ENCODE peak calls at places on chromosome 4, in ten cellular contexts. One of them, this sample, is unnamed.

GRCh38 chr4:53498712-53499111 is 92.6 kb downstream of the LNX1 start:
- DNase-seq in activated CD8-positive, alpha-beta memory T cell treated with anti-CD3 and anti-CD28 coated beads, Interleukin-2, amount 50 U/mL, for 48 hours: no peak
- DNase-seq in stimulated activated CD8-positive, alpha-beta memory T cell treated with anti-CD3 and anti-CD28 coated beads, Interleukin-7, amount 100 ng/mL, for 4 hours: no peak
- DNase-seq in activated naive CD4-positive, alpha-beta T cell treated with anti-CD3 and anti-CD28 coated beads, Interleukin-2, amount 10 ng/mL, durations not matched to agents 7 days and 5 days: no peak
- DNase-seq in cardiac muscle cell: no peak
- DNase-seq in colonic mucosa: no peak
- DNase-seq in right cardiac atrium: no peak
- DNase-seq in endothelial cell: no peak
- DNase-seq in GM04503: no peak
- DNase-seq in SK-MEL-5: no peak
- DNase-seq in this sample: no peak

GRCh38 chr4:26406346-26406975 is 83.8 kb downstream of the CCKAR start:
- DNase-seq in activated CD8-positive, alpha-beta memory T cell treated with anti-CD3 and anti-CD28 coated beads, Interleukin-2, amount 50 U/mL, for 48 hours: no peak
- DNase-seq in stimulated activated CD8-positive, alpha-beta memory T cell treated with anti-CD3 and anti-CD28 coated beads, Interleukin-7, amount 100 ng/mL, for 4 hours: no peak
- DNase-seq in activated naive CD4-positive, alpha-beta T cell treated with anti-CD3 and anti-CD28 coated beads, Interleukin-2, amount 10 ng/mL, durations not matched to agents 7 days and 5 days: no peak
- DNase-seq in cardiac muscle cell: no peak
- DNase-seq in colonic mucosa: no peak
- DNase-seq in right cardiac atrium: no peak
- DNase-seq in endothelial cell: no peak
- DNase-seq in GM04503: no peak
- DNase-seq in SK-MEL-5: no peak
- DNase-seq in this sample: no peak

GRCh38 chr4:88802138-88802537 is 104.5 kb upstream of the NAP1L5 start:
- DNase-seq in activated CD8-positive, alpha-beta memory T cell treated with anti-CD3 and anti-CD28 coated beads, Interleukin-2, amount 50 U/mL, for 48 hours: no peak
- DNase-seq in stimulated activated CD8-positive, alpha-beta memory T cell treated with anti-CD3 and anti-CD28 coated beads, Interleukin-7, amount 100 ng/mL, for 4 hours: no peak
- DNase-seq in activated naive CD4-positive, alpha-beta T cell treated with anti-CD3 and anti-CD28 coated beads, Interleukin-2, amount 10 ng/mL, durations not matched to agents 7 days and 5 days: no peak
- DNase-seq in cardiac muscle cell: no peak
- DNase-seq in colonic mucosa: no peak
- DNase-seq in right cardiac atrium: no peak
- DNase-seq in endothelial cell: no peak
- DNase-seq in GM04503: no peak
- DNase-seq in SK-MEL-5: no peak
- DNase-seq in this sample: no peak

GRCh38 chr4:74682567-74683359 is 111.6 kb downstream of the BTC start:
- DNase-seq in activated CD8-positive, alpha-beta memory T cell treated with anti-CD3 and anti-CD28 coated beads, Interleukin-2, amount 50 U/mL, for 48 hours: no peak
- DNase-seq in stimulated activated CD8-positive, alpha-beta memory T cell treated with anti-CD3 and anti-CD28 coated beads, Interleukin-7, amount 100 ng/mL, for 4 hours: no peak
- DNase-seq in activated naive CD4-positive, alpha-beta T cell treated with anti-CD3 and anti-CD28 coated beads, Interleukin-2, amount 10 ng/mL, durations not matched to agents 7 days and 5 days: no peak
- DNase-seq in cardiac muscle cell: peak
- DNase-seq in colonic mucosa: no peak
- DNase-seq in right cardiac atrium: no peak
- DNase-seq in endothelial cell: no peak
- DNase-seq in GM04503: peak
- DNase-seq in SK-MEL-5: peak
- DNase-seq in this sample: no peak

GRCh38 chr4:183241771-183242170 is 78.3 kb downstream of the CLDN22 start:
- DNase-seq in activated CD8-positive, alpha-beta memory T cell treated with anti-CD3 and anti-CD28 coated beads, Interleukin-2, amount 50 U/mL, for 48 hours: no peak
- DNase-seq in stimulated activated CD8-positive, alpha-beta memory T cell treated with anti-CD3 and anti-CD28 coated beads, Interleukin-7, amount 100 ng/mL, for 4 hours: no peak
- DNase-seq in activated naive CD4-positive, alpha-beta T cell treated with anti-CD3 and anti-CD28 coated beads, Interleukin-2, amount 10 ng/mL, durations not matched to agents 7 days and 5 days: no peak
- DNase-seq in cardiac muscle cell: peak
- DNase-seq in colonic mucosa: no peak
- DNase-seq in right cardiac atrium: no peak
- DNase-seq in endothelial cell: no peak
- DNase-seq in GM04503: no peak
- DNase-seq in SK-MEL-5: peak
- DNase-seq in this sample: no peak

GRCh38 chr4:100208964-100209363 is 18.7 kb upstream of the DDIT4L start:
- DNase-seq in activated CD8-positive, alpha-beta memory T cell treated with anti-CD3 and anti-CD28 coated beads, Interleukin-2, amount 50 U/mL, for 48 hours: no peak
- DNase-seq in stimulated activated CD8-positive, alpha-beta memory T cell treated with anti-CD3 and anti-CD28 coated beads, Interleukin-7, amount 100 ng/mL, for 4 hours: no peak
- DNase-seq in activated naive CD4-positive, alpha-beta T cell treated with anti-CD3 and anti-CD28 coated beads, Interleukin-2, amount 10 ng/mL, durations not matched to agents 7 days and 5 days: no peak
- DNase-seq in cardiac muscle cell: no peak
- DNase-seq in colonic mucosa: no peak
- DNase-seq in right cardiac atrium: no peak
- DNase-seq in endothelial cell: no peak
- DNase-seq in GM04503: no peak
- DNase-seq in SK-MEL-5: no peak
- DNase-seq in this sample: no peak

GRCh38 chr4:187840814-187841213 is 154.8 kb upstream of the ZFP42 start:
- DNase-seq in activated CD8-positive, alpha-beta memory T cell treated with anti-CD3 and anti-CD28 coated beads, Interleukin-2, amount 50 U/mL, for 48 hours: no peak
- DNase-seq in stimulated activated CD8-positive, alpha-beta memory T cell treated with anti-CD3 and anti-CD28 coated beads, Interleukin-7, amount 100 ng/mL, for 4 hours: no peak
- DNase-seq in activated naive CD4-positive, alpha-beta T cell treated with anti-CD3 and anti-CD28 coated beads, Interleukin-2, amount 10 ng/mL, durations not matched to agents 7 days and 5 days: no peak
- DNase-seq in cardiac muscle cell: no peak
- DNase-seq in colonic mucosa: no peak
- DNase-seq in right cardiac atrium: no peak
- DNase-seq in endothelial cell: no peak
- DNase-seq in GM04503: no peak
- DNase-seq in SK-MEL-5: no peak
- DNase-seq in this sample: no peak

GRCh38 chr4:89492476-89493110 is 185.0 kb upstream of the GPRIN3 start:
- DNase-seq in activated CD8-positive, alpha-beta memory T cell treated with anti-CD3 and anti-CD28 coated beads, Interleukin-2, amount 50 U/mL, for 48 hours: no peak
- DNase-seq in stimulated activated CD8-positive, alpha-beta memory T cell treated with anti-CD3 and anti-CD28 coated beads, Interleukin-7, amount 100 ng/mL, for 4 hours: no peak
- DNase-seq in activated naive CD4-positive, alpha-beta T cell treated with anti-CD3 and anti-CD28 coated beads, Interleukin-2, amount 10 ng/mL, durations not matched to agents 7 days and 5 days: no peak
- DNase-seq in cardiac muscle cell: peak
- DNase-seq in colonic mucosa: no peak
- DNase-seq in right cardiac atrium: no peak
- DNase-seq in endothelial cell: no peak
- DNase-seq in GM04503: no peak
- DNase-seq in SK-MEL-5: peak
- DNase-seq in this sample: no peak

GRCh38 chr4:83010111-83010521 is 507 bp downstream of the LIN54 start:
- DNase-seq in activated CD8-positive, alpha-beta memory T cell treated with anti-CD3 and anti-CD28 coated beads, Interleukin-2, amount 50 U/mL, for 48 hours: no peak
- DNase-seq in stimulated activated CD8-positive, alpha-beta memory T cell treated with anti-CD3 and anti-CD28 coated beads, Interleukin-7, amount 100 ng/mL, for 4 hours: no peak
- DNase-seq in activated naive CD4-positive, alpha-beta T cell treated with anti-CD3 and anti-CD28 coated beads, Interleukin-2, amount 10 ng/mL, durations not matched to agents 7 days and 5 days: no peak
- DNase-seq in cardiac muscle cell: peak
- DNase-seq in colonic mucosa: no peak
- DNase-seq in right cardiac atrium: no peak
- DNase-seq in endothelial cell: no peak
- DNase-seq in GM04503: no peak
- DNase-seq in SK-MEL-5: peak
- DNase-seq in this sample: no peak

GRCh38 chr4:153197301-153197700 is 6.9 kb upstream of the TRIM2 start:
- DNase-seq in activated CD8-positive, alpha-beta memory T cell treated with anti-CD3 and anti-CD28 coated beads, Interleukin-2, amount 50 U/mL, for 48 hours: no peak
- DNase-seq in stimulated activated CD8-positive, alpha-beta memory T cell treated with anti-CD3 and anti-CD28 coated beads, Interleukin-7, amount 100 ng/mL, for 4 hours: no peak
- DNase-seq in activated naive CD4-positive, alpha-beta T cell treated with anti-CD3 and anti-CD28 coated beads, Interleukin-2, amount 10 ng/mL, durations not matched to agents 7 days and 5 days: no peak
- DNase-seq in cardiac muscle cell: no peak
- DNase-seq in colonic mucosa: no peak
- DNase-seq in right cardiac atrium: no peak
- DNase-seq in endothelial cell: no peak
- DNase-seq in GM04503: no peak
- DNase-seq in SK-MEL-5: no peak
- DNase-seq in this sample: no peak

This sample was measured in left ventricle myocardium superior.